ENCODE peak calls at places on chromosomes 4 and X, in nine cellular contexts. Z, B, G, H, X, L, R, V and D are unnamed samples.

GRCh38 chr4:52195882-52196281 is 144.8 kb downstream of the SPATA18 start:
- DNase-seq in H (no peak), G (no peak), V (no peak), X (no peak), L (no peak), Z (no peak), B (no peak), R (no peak), D (no peak)

GRCh38 chrX:51737062-51737461 is 6.2 kb upstream of the GSPT2 start:
- DNase-seq in Z (no peak), L (no peak), B (no peak), H (no peak), R (no peak), V (no peak), G (no peak), X (no peak), D (no peak)

GRCh38 chrX:848366-848765 is 217.8 kb downstream of the SHOX start:
- DNase-seq in H (no peak), R (no peak), Z (no peak), G (no peak), L (no peak), X (no peak), B (no peak), V (no peak), D (no peak)

GRCh38 chrX:3678287-3678686 is 35.2 kb downstream of the PRKX start:
- DNase-seq in R (no peak), V (no peak), L (no peak), B (no peak), X (peak; percentile 22), H (no peak), G (no peak), Z (no peak), D (no peak)

GRCh38 chr4:89296399-89296798 is 11.2 kb downstream of the GPRIN3 start:
- DNase-seq in R (no peak), B (no peak), H (no peak), X (no peak), L (no peak), V (no peak), Z (no peak), G (no peak), D (no peak)

GRCh38 chrX:133056341-133056740 is 40.6 kb downstream of the USP26 start:
- DNase-seq in L (no peak), R (no peak), G (no peak), X (no peak), H (no peak), B (no peak), Z (no peak), V (no peak), D (no peak)

GRCh38 chr4:152920768-152921167 is 15.4 kb upstream of the FHDC1 start:
- DNase-seq in X (no peak), G (no peak), Z (no peak), R (no peak), V (no peak), L (peak; percentile 13), H (no peak), B (no peak), D (peak; percentile 18)

GRCh38 chr4:93451954-93452353 is 376.6 kb upstream of the ATOH1 start:
- DNase-seq in G (no peak), H (no peak), L (no peak), R (no peak), Z (no peak), B (no peak), X (no peak), V (no peak), D (no peak)

GRCh38 chr4:76546282-76547166 is 111.5 kb downstream of the SHROOM3 start:
- DNase-seq in G (no peak), R (no peak), H (no peak), B (peak; percentile 69), V (peak; percentile 41), Z (no peak), X (peak; percentile 80), L (peak; percentile 85), D (no peak)

GRCh38 chr4:54872246-54872645 is 214.5 kb downstream of the KIT start:
- DNase-seq in H (no peak), L (peak; percentile 7), X (no peak), Z (no peak), R (no peak), V (no peak), G (no peak), B (no peak), D (no peak)

GRCh38 chr4:85717366-85717765 is 242.4 kb downstream of the ARHGAP24 start:
- DNase-seq in G (no peak), Z (no peak), B (no peak), H (no peak), L (peak; percentile 38), V (no peak), R (no peak), X (no peak), D (no peak)

GRCh38 chr4:40718571-40718970 is 31.2 kb upstream of the NSUN7 start:
- DNase-seq in G (no peak), H (no peak), B (peak; percentile 73), V (peak; percentile 31), R (no peak), L (no peak), Z (no peak), X (no peak), D (no peak)

GRCh38 chr4:82721819-82722423 is 76.7 kb downstream of the SCD5 start:
- DNase-seq in H (peak; percentile 21), X (no peak), L (no peak), B (peak; percentile 39), V (no peak), R (peak; percentile 39), G (peak; percentile 31), Z (no peak), D (peak; percentile 67)

GRCh38 chrX:13077168-13077567 is 32.7 kb upstream of the FAM9C start:
- DNase-seq in V (no peak), H (no peak), R (no peak), B (no peak), X (no peak), L (no peak), Z (no peak), G (no peak), D (no peak)

GRCh38 chr4:143482753-143483362 is 30.6 kb upstream of the SMARCA5 start:
- DNase-seq in B (no peak), Z (peak; percentile 20), G (no peak), R (no peak), X (no peak), H (no peak), V (peak; percentile 31), L (peak; percentile 77), D (no peak)

GRCh38 chrX:111868726-111869638 is 7.0 kb upstream of the TRPC5OS start:
- DNase-seq in L (peak; percentile 0), H (no peak), R (no peak), B (no peak), G (no peak), V (no peak), Z (no peak), X (no peak), D (no peak)

GRCh38 chrX:68196939-68197791 is 236.1 kb downstream of the OPHN1 start:
- DNase-seq in L (peak; percentile 63), B (no peak), R (no peak), H (peak; percentile 10), V (peak; percentile 30), Z (peak; percentile 19), G (no peak), X (no peak), D (peak; percentile 14)

DNA sequence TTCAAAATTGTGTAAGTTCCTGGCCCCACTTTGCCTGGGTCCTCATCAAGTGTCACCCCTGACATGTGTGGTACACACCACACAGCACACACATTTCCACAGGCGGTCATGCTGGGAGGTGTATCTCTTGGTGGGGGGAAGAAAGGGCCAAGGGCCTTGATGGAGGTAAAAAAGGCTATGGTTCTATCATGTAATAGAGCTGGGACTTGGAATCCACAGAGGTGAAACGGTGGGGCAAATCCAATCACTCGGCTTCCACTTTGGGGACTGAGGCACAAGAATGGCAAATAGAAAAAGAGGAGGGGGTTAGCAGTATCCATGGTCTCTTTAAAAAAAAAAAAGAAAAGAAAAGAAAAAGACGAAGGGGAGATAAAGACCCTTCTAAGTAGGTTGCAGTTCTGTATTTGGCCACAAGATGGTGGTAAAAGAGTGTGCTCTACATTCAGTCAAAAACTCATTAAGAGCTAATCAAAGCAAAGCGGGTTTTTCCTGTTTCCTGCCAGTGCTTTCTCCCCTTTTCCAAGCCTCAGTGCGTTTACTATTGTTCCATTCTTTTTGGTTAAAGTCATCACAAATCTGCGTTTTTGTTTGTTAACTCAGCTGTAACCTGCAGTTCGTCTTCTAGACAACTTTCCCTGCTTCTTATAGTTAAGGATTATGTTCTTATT is 37.0 kb upstream of the ATP6AP2 start:
- DNase-seq in H (no peak), G (no peak), V (no peak), R (no peak), X (no peak), Z (peak; percentile 5), B (no peak), L (peak; percentile 65), D (peak; percentile 38)
- H3K4me3 ChIP-seq in H (no peak overlapping the region), G (no peak overlapping the region), V (no peak overlapping the region), R (peak overlapping the region; percentile 9), X (no peak overlapping the region), Z (no peak overlapping the region), B (no peak overlapping the region), L (no peak overlapping the region), D (peak overlapping the region; percentile 13)

GRCh38 chrX:23554304-23554703 is 113.0 kb upstream of the PRDX4 start:
- DNase-seq in R (no peak), X (no peak), G (no peak), B (no peak), L (peak; percentile 60), Z (no peak), V (no peak), H (no peak), D (peak; percentile 10)
- TF ChIP-seq CTCF in R (peak; percentile 60), X (peak; percentile 22), G (peak; percentile 56), B (peak; percentile 64), L (peak; percentile 52), Z (peak; percentile 52), V (peak; percentile 35), H (no peak), D (peak; percentile 56)

GRCh38 chr4:3238721-3239120 is 10.2 kb upstream of the MSANTD1 start:
- DNase-seq in H (no peak), Z (no peak), X (no peak), R (no peak), G (no peak), V (no peak), B (no peak), L (no peak), D (no peak)
- H3K4me1 ChIP-seq in H (peaks cover 5% of the 10 kb centered on the region), Z (no peaks in the 10 kb centered on the region), X (no peaks in the 10 kb centered on the region), R (peaks cover 3% of the 10 kb centered on the region), G (no peaks in the 10 kb centered on the region), V (no peaks in the 10 kb centered on the region), B (peaks cover 8% of the 10 kb centered on the region), L (peaks cover 27% of the 10 kb centered on the region), D (peaks cover 16% of the 10 kb centered on the region)

DNA sequence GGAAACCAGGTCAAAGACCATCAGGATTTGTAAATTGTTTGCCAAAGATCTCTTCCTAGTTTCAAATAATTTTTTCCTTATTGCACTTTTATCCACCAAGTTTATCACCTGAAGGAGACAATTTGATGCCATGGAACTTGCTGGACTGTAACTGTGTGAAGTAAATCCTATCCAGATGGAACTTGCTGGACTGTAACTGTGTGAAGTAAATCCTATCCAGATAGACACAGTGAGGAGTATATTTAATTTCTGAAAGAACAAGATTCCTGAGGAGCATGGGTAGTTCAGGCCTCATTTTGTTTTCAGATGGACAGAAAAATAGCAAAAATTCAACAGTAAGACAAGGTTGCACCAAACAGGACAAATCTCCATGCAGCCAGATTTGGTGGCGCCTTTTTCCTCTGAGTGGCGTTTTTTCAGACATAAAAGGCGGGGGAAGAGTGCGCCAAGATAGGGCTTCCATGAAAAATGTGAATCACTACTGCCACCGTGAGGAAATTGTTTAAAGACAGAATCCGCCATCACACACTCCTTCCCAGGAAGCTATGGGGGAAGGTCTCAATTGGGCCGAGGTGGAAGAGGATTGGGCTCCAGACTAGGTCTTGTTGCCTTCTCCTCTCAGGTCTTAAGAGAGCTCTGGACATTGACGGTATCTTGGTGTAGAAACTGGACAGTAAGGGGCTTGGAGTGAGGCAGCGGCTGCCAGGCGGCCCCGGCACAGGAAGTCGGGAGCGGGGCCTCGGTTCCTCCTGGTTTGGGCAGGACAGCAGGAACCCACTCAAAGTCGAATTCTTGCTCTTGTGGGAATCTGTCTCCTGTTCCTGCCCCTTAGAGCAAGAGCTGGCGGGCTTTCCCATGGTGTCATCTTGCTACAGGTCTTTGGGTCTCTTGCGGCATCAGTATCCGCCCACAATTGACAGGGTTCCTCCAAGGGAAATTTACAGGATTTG is 234.7 kb downstream of the OR13H1 start:
- DNase-seq in L (no peak), V (peak; percentile 87), Z (no peak), H (no peak), B (peak; percentile 77), G (peak; percentile 73), R (no peak), X (no peak), D (no peak)
- H3K4me3 ChIP-seq in L (no peak overlapping the region), V (peak overlapping the region; percentile 47), Z (no peak overlapping the region), H (no peak overlapping the region), B (no peak overlapping the region), G (no peak overlapping the region), R (no peak overlapping the region), X (no peak overlapping the region), D (no peak overlapping the region)